ENCODE peak calls at places on chromosomes 5 and 9, in six cellular contexts. R is Ammon's horn, P is T-helper 2 cell, J is sigmoid colon, N is NCI-H2081, D is anterior cingulate cortex. Z is an unnamed sample.

GRCh38 chr5:179536676-179537075 is 13.7 kb upstream of the RUFY1 start:
- DNase-seq in R (no peak), P (no peak), J (no peak), N (no peak), D (no peak), Z (no peak)

GRCh38 chr9:6567140-6567591 is 78.4 kb downstream of the GLDC start:
- DNase-seq in R (peak; percentile 75), P (no peak), J (no peak), N (no peak), D (no peak), Z (no peak)

GRCh38 chr5:138468133-138468965 is 3.1 kb downstream of the EGR1 start:
- DNase-seq in R (no peak), P (no peak), J (no peak), N (no peak), D (no peak), Z (no peak)

GRCh38 chr9:114606597-114607207 is 4.4 kb upstream of the TMEM268 start:
- DNase-seq in R (no peak), P (no peak), J (no peak), N (no peak), D (no peak), Z (no peak)

GRCh38 chr5:174348582-174348981 is 303.1 kb downstream of the NSG2 start:
- DNase-seq in R (no peak), P (no peak), J (no peak), N (no peak), D (no peak), Z (no peak)

GRCh38 chr5:60649288-60649917 is 50.6 kb downstream of the DEPDC1B start:
- DNase-seq in R (peak; percentile 28), P (no peak), J (no peak), N (peak; percentile 12), D (no peak), Z (no peak)

GRCh38 chr9:114452219-114453169 is 52.8 kb downstream of the WHRN start:
- DNase-seq in R (no peak), P (no peak), J (no peak), N (peak; percentile 87), D (no peak), Z (no peak)

GRCh38 chr5:154198611-154199230 is 8.2 kb downstream of the GALNT10 start:
- DNase-seq in R (no peak), P (no peak), J (no peak), N (no peak), D (no peak), Z (no peak)

GRCh38 chr9:22528485-22528884 is 81.9 kb downstream of the DMRTA1 start:
- DNase-seq in R (peak; percentile 8), P (no peak), J (no peak), N (peak; percentile 62), D (no peak), Z (no peak)

GRCh38 chr9:87269296-87269695 is 228.4 kb upstream of the DAPK1 start:
- DNase-seq in R (no peak), P (no peak), J (no peak), N (no peak), D (no peak), Z (no peak)

GRCh38 chr9:113705938-113706519 is 170.1 kb upstream of the ZNF618 start:
- DNase-seq in R (no peak), P (no peak), J (no peak), N (no peak), D (no peak), Z (no peak)

GRCh38 chr9:107833295-107833694 is 343.7 kb upstream of the KLF4 start:
- DNase-seq in R (no peak), P (no peak), J (no peak), N (no peak), D (no peak), Z (no peak)